ENCODE peak calls at places on chromosomes 7 and 10, in five cellular contexts. E, J, H, T and Z are unnamed samples.

GRCh38 chr10:71651953-71652352 is 67.6 kb downstream of the C10orf105 start:
- DNase-seq in E (no peak), H (no peak), J (no peak), T (no peak), Z (no peak)

GRCh38 chr10:22317771-22318565 is 1.8 kb downstream of the COMMD3 start:
- DNase-seq in H (no peak), E (no peak), J (no peak), T (no peak), Z (no peak)

GRCh38 chr10:97861351-97861750 is 11.7 kb downstream of the GOLGA7B start:
- DNase-seq in J (no peak), T (peak), E (peak), H (no peak), Z (peak)

GRCh38 chr10:13272164-13272571 is 27.7 kb downstream of the PHYH start:
- DNase-seq in J (peak), E (peak), T (peak), H (no peak), Z (peak)

GRCh38 chr10:96651998-96652431 is 65.2 kb upstream of the TM9SF3 start:
- DNase-seq in J (peak), E (no peak), H (no peak), T (no peak), Z (no peak)

GRCh38 chr7:34260282-34260681 is 354.9 kb downstream of the BMPER start:
- DNase-seq in T (peak), J (no peak), E (peak), H (no peak), Z (peak)

GRCh38 chr10:63766766-63767505 is 245.7 kb downstream of the REEP3 start:
- DNase-seq in J (no peak), T (peak), E (peak), H (no peak), Z (peak)

GRCh38 chr10:125024496-125025234 is 82.7 kb downstream of the ZRANB1 start:
- DNase-seq in H (no peak), E (no peak), J (no peak), T (no peak), Z (no peak)

GRCh38 chr10:2933924-2934323 is 133.4 kb upstream of the PFKP start:
- DNase-seq in T (no peak), E (no peak), H (no peak), J (no peak), Z (no peak)

GRCh38 chr7:27091125-27091524 is 4.7 kb downstream of the HOXA1 start:
- DNase-seq in T (no peak), H (no peak), J (no peak), E (no peak), Z (no peak)

GRCh38 chr7:20279979-20280378 is 50.7 kb upstream of the ITGB8 start:
- DNase-seq in T (no peak), J (no peak), H (no peak), E (no peak), Z (no peak)

GRCh38 chr7:129359176-129359575 is 75.1 kb upstream of the STRIP2 start:
- DNase-seq in E (no peak), T (no peak), H (no peak), J (no peak), Z (no peak)

GRCh38 chr10:75379817-75380216 is 21.7 kb downstream of the ZNF503 start:
- DNase-seq in T (no peak), J (no peak), H (no peak), E (no peak), Z (no peak)

GRCh38 chr10:94279835-94280709 is 82.7 kb downstream of the NOC3L start:
- DNase-seq in J (peak), T (no peak), H (peak), E (peak), Z (peak)

GRCh38 chr10:132460691-132461090 is 63.7 kb downstream of the PWWP2B start:
- DNase-seq in T (no peak), J (no peak), E (no peak), H (no peak), Z (no peak)

GRCh38 chr7:102989161-102989560 is 76.4 kb downstream of the LRRC17 start:
- DNase-seq in T (no peak), J (no peak), E (no peak), H (no peak), Z (no peak)

GRCh38 chr10:104824378-104825006 is 183.4 kb downstream of the SORCS3 start:
- DNase-seq in T (peak), J (no peak), H (peak), E (peak), Z (peak)

GRCh38 chr10:28365840-28366239 is 63.0 kb upstream of the MPP7 start:
- DNase-seq in J (peak), T (no peak), H (no peak), E (no peak), Z (no peak)

GRCh38 chr10:84493951-84494848 is 165.8 kb downstream of the CCSER2 start:
- DNase-seq in T (peak), H (no peak), E (peak), J (no peak), Z (peak)

GRCh38 chr7:43553999-43554398 is 28.9 kb upstream of the STK17A start:
- DNase-seq in E (peak), T (peak), H (no peak), J (no peak), Z (peak)

GRCh38 chr10:84907461-84908010 is 579.1 kb downstream of the CCSER2 start:
- DNase-seq in E (no peak), H (no peak), T (no peak), J (no peak), Z (no peak)

GRCh38 chr7:10429031-10429430 is 544.6 kb upstream of the PHF14 start:
- DNase-seq in H (no peak), J (no peak), T (no peak), E (no peak), Z (no peak)

GRCh38 chr10:26960308-26960707 is 99.5 kb upstream of the ABI1 start:
- DNase-seq in T (no peak), H (no peak), E (peak), J (no peak), Z (peak)

GRCh38 chr10:124268976-124269375 is 149.7 kb downstream of the OAT start:
- DNase-seq in H (no peak), J (no peak), E (no peak), T (no peak), Z (no peak)

GRCh38 chr7:117810642-117811512 is 62.4 kb downstream of the CTTNBP2 start:
- DNase-seq in H (no peak), E (no peak), T (peak), J (no peak), Z (no peak)

GRCh38 chr10:51651063-51651462 is 48.3 kb downstream of the CSTF2T start:
- DNase-seq in H (no peak), E (peak), T (no peak), J (no peak), Z (peak)

GRCh38 chr10:63267414-63268138 is 134.4 kb downstream of the NRBF2 start:
- DNase-seq in T (peak), E (peak), H (peak), J (no peak), Z (peak)

GRCh38 chr10:129532838-129533237 is 65.8 kb downstream of the MGMT start:
- DNase-seq in E (no peak), J (no peak), T (no peak), H (no peak), Z (no peak)

GRCh38 chr10:114380060-114380459 is 24.2 kb downstream of the AFAP1L2 start:
- DNase-seq in J (no peak), E (no peak), H (no peak), T (no peak), Z (no peak)

GRCh38 chr10:76192694-76193304 is 761.4 kb downstream of the LRMDA start:
- DNase-seq in J (no peak), E (peak), T (no peak), H (no peak), Z (no peak)

GRCh38 chr7:156764016-156764669 is 123.6 kb downstream of the RNF32 start:
- DNase-seq in T (peak), E (peak), H (peak), J (peak), Z (peak)

GRCh38 chr7:2732959-2733584 is 45.1 kb downstream of the AMZ1 start:
- DNase-seq in J (peak), H (peak), T (peak), E (peak), Z (peak)

GRCh38 chr7:31741852-31742251 is 54.8 kb downstream of the PPP1R17 start:
- DNase-seq in T (peak), J (no peak), H (no peak), E (no peak), Z (no peak)

GRCh38 chr10:71285180-71285545 is 33.9 kb upstream of the SLC29A3 start:
- DNase-seq in J (peak), H (peak), E (peak), T (no peak), Z (no peak)

DNA sequence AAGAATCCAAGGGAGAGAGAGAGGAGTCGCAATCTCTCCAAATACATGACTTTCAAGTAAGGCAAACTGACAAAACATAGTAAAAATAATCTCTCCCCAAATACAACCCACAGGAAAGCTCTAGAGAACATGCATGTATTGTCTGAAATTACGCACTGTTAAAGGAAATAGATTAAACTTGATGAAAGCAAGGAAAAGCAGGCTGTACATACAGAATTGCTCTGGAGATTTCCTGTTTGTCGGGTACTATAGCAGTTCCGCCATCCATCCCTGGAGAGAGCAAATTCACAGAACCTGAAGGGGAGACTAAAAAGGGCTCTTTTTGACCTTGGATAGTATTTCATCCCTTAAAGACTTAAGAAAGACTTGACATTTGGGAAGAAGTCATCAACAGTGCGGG is 170.2 kb upstream of the BET1 start:
- DNase-seq in E (no peak), H (no peak), J (no peak), T (no peak), Z (no peak)
- H3K4me3 ChIP-seq in E (no peak), H (no peak), J (no peak), T (no peak), Z (no peak)

GRCh38 chr10:116742367-116743265 is at the start of gene HSPA12A:
- DNase-seq in T (peak), H (peak), E (peak), J (peak), Z (peak)

GRCh38 chr10:116741391-116742351 is 695 bp downstream of the HSPA12A start:
- DNase-seq in H (peak), J (peak), T (no peak), E (peak), Z (peak)

GRCh38 chr10:116738359-116738738 is 4.0 kb downstream of the HSPA12A start:
- DNase-seq in J (no peak), E (no peak), T (no peak), H (no peak), Z (no peak)

GRCh38 chr10:116743266-116744064 is 1.1 kb upstream of the HSPA12A start:
- DNase-seq in H (no peak), J (no peak), T (no peak), E (no peak), Z (no peak)

GRCh38 chr10:116740971-116741370 is 1.4 kb downstream of the HSPA12A start:
- DNase-seq in H (no peak), E (no peak), J (no peak), T (no peak), Z (no peak)
- H3K4me3 ChIP-seq in H (no peak), E (peak), J (peak), T (peak), Z (peak)

DNA sequence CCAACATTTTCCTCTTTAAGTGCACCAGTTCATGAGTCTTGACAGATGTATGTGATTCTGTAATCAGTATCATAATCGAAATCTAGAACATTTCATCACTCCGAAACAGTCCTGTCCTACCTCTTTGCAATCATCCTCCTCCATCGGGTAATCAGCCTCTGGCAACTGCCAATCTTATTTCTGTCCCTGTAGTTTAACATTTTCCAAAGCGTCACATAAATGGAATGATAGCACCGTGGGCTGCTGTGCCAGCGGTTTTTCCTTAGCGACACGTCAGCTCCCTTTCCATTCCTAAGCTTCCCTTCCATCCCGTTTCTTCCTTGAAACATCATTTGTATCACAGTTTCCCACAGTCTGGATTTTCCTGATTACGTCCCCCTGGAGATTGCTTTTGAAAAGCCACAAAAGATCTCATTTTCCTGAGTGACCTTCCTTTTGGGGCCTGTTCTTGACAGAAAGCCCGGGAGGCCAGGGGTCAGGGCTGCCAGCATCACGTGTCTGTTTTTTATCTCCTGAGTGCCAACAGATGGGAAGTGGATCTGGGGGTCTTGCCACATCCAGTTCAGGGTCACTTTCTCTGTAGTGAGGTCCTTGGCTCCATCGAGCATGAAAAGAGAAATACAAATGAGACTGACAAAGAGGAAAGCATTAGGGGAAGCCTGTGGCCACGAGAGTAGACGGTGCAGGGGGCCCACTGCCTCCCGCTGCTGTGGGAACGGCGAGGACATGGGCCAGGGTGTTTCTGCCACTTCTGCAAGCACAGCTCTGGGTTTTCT is 31.6 kb downstream of the TMEM120A start:
- DNase-seq in E (peak), J (no peak), H (no peak), T (peak), Z (peak)
- H3K4me3 ChIP-seq in E (no peak), J (no peak), H (no peak), T (no peak), Z (no peak)

GRCh38 chr7:110623436-110623835 is 467.5 kb upstream of the LRRN3 start:
- DNase-seq in E (no peak), J (no peak), T (no peak), H (no peak), Z (no peak)
- H3K4me3 ChIP-seq in E (no peak), J (no peak), T (no peak), H (no peak), Z (no peak)

GRCh38 chr10:19488592-19489280 is 327.5 kb upstream of the PLXDC2 start:
- DNase-seq in J (peak), E (peak), H (no peak), T (no peak), Z (peak)
- H3K4me3 ChIP-seq in J (no peak), E (no peak), H (no peak), T (no peak), Z (peak)